ENCODE peak calls at places on chromosomes 16 and 17, in five cellular contexts. D, A, P, N and H are unnamed samples.

GRCh38 chr16:78693496-78693895 is 594.0 kb downstream of the WWOX start:
- DNase-seq in P (no peak), A (no peak), N (no peak), D (no peak), H (no peak)

GRCh38 chr16:3020604-3021448 is 658 bp downstream of the TNFRSF12A start:
- DNase-seq in A (no peak), P (peak), N (peak), D (peak), H (peak)

GRCh38 chr16:87692756-87693155 is 73.0 kb downstream of the KLHDC4 start:
- DNase-seq in D (no peak), N (no peak), P (no peak), A (no peak), H (no peak)

GRCh38 chr16:19468300-19468699 is 50.6 kb downstream of the TMC5 start:
- DNase-seq in N (no peak), P (no peak), D (no peak), A (no peak), H (no peak)

GRCh38 chr17:50785942-50786570 is 18.7 kb upstream of the ANKRD40CL start:
- DNase-seq in A (no peak), D (no peak), N (no peak), P (peak), H (no peak)

GRCh38 chr16:495127-495748 is 32.3 kb upstream of the CAPN15 start:
- DNase-seq in D (no peak), A (peak), P (no peak), N (no peak), H (no peak)

GRCh38 chr16:75114946-75115825 is 1.4 kb downstream of the LDHD start:
- DNase-seq in P (no peak), A (no peak), N (no peak), D (no peak), H (no peak)

GRCh38 chr16:72291121-72291520 is 119.2 kb upstream of the PMFBP1 start:
- DNase-seq in A (no peak), P (no peak), N (no peak), D (no peak), H (no peak)

DNA sequence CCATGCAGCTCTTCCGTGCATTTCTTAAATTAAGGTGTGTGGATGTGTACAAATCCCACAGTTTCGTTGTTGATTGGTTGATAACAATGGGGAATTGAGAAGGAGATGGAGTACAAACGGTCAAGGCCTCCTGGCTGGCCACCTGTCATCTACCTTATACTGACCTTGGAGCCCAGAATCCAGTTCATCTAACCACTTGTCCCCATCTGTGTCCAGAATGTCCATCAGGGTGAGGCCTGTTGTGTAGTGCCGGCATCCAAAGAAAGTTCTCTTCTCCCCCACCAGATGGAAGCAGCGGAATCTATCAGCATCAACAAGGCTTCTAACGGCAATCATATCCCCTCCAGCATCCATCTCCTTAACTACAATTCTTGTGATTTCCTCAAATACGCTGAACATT is 1.5 kb downstream of the GSDMB start:
- DNase-seq in P (no peak), N (no peak), D (no peak), A (no peak), H (no peak)
- TF ChIP-seq CTCF in P (no peak), N (no peak), D (peak), A (no peak), H (no peak)

DNA sequence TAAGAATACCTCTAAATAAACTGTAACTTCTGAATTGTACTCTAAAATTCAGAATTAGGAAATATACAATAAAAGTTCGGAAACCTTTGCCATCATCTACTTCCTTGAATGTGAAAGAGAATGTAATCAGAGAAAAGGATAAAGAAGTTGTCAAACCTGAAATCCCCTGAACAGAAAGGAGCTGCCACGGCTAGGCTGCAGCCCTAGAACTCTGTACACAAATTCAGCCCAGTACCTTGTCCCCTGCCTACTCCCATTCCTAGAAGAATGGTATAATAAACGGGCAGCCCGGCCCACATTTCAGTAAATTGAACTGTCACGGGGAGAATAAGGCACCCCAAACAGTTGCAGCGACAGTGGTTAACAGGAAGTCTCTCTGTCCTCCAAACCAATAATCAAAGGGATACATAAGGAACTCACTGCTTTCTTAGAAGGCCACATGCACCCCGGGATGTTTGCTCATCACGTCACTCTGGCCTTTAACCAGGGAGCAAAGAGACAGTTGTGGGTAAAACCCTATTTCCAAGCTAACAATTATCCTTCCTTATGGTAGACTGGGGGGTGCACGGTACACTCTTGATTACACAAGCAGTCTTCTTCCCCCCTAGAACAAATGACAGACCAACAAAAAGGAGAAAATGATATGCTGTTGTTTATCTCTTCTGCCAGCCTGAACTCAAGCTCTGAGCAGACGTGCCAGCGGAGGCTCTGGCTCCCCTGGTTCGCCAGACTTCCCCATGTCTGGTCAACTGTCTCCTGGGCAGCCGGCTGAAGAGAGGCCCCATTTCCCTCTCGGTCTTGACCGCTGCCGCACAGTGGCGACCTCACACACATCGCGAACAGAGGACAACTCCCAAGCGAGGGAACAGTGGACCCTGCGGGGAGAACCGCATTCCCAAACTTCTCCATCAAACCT is 24.5 kb upstream of the RFFL start:
- DNase-seq in P (peak), N (peak), D (no peak), A (no peak), H (no peak)
- TF ChIP-seq CTCF in P (no peak), N (no peak), D (no peak), A (no peak), H (no peak)

GRCh38 chr17:76125391-76125675 is 15.7 kb downstream of the FOXJ1 start:
- DNase-seq in N (no peak), D (no peak), P (no peak), A (no peak), H (no peak)
- TF ChIP-seq CTCF in N (no peak), D (no peak), P (no peak), A (no peak), H (no peak)

GRCh38 chr17:45308016-45308365 is 8.8 kb downstream of the MAP3K14 start:
- DNase-seq in A (no peak), N (no peak), D (no peak), P (no peak), H (no peak)

GRCh38 chr17:45308840-45309239 is 8.0 kb downstream of the MAP3K14 start:
- DNase-seq in N (no peak), A (no peak), P (no peak), D (no peak), H (no peak)

GRCh38 chr17:45306094-45306493 is 10.7 kb downstream of the MAP3K14 start:
- DNase-seq in A (no peak), N (no peak), P (no peak), D (no peak), H (no peak)

GRCh38 chr17:45306623-45307022 is 10.2 kb downstream of the MAP3K14 start:
- DNase-seq in D (no peak), A (no peak), N (no peak), P (no peak), H (no peak)

DNA sequence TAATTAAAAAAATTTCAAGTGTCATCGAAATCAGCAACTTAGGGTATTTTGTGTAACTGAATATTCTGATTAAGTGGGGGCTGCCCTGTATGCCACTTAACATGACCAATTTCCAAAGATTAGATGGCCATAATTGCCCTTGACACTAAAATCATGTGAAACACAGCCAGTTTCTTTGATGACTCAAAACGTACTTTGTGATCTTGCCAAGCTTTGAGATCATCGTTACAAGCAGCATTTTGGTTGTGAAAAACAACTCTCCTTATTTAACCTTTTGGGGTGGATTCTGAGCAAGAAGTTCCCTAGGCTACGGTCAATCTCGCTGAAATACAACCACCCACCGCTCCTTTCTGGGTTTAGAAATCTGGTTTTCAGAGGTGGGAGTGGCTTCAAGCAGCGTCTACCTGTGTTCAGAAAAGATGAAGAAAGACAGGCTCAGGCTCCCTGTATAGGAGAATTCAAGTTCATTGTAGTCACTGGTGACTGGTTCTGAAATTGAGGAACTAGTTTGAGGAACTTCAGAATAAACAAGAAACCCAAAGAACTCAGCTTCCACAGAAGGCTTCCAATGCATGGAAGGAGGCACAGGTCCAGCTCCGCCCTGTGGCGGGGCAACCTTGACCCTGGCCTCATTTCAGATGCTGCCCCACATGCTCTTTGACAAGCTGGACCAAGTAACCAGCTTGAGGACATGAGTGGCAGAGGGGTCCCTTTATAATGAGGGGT is 9.4 kb downstream of the MAP3K14 start:
- DNase-seq in D (no peak), A (no peak), P (peak), N (no peak), H (no peak)
- TF ChIP-seq CTCF in D (no peak), A (no peak), P (no peak), N (no peak), H (no peak)

DNA sequence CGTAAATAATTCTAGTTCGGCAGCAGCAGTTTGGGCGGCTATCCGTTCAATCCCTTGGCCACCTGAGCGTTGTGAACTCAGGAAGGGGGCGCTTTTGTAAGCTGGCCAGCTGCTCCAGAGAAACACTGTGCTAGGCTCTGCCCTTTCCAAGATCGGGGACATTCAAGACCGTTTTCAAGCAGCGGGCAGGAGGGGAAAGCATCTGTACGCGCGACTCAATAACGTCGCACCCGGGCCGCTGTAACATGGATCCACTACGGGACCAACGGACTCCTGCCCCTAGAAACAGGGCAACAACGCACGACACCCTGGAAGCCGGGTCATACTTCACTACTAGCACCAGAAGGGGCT is 463 bp downstream of the TOP2A start:
- DNase-seq in N (peak), A (no peak), D (no peak), P (no peak), H (no peak)
- TF ChIP-seq CTCF in N (no peak), A (peak), D (peak), P (no peak), H (no peak)

GRCh38 chr17:73782641-73783381 is 138.6 kb upstream of the SDK2 start:
- DNase-seq in D (no peak), A (no peak), N (no peak), P (no peak), H (no peak)
- TF ChIP-seq CTCF in D (no peak), A (peak), N (no peak), P (no peak), H (no peak)

GRCh38 chr17:48907713-48908046 is 527 bp upstream of the UBE2Z start:
- DNase-seq in D (no peak), N (no peak), P (no peak), A (no peak), H (no peak)

GRCh38 chr17:48909796-48910195 is 1.6 kb downstream of the UBE2Z start:
- DNase-seq in D (no peak), P (no peak), N (no peak), A (no peak), H (no peak)

GRCh38 chr17:48910370-48910769 is 2.2 kb downstream of the UBE2Z start:
- DNase-seq in N (no peak), P (no peak), A (no peak), D (no peak), H (no peak)

GRCh38 chr17:48908853-48909394 is 717 bp downstream of the UBE2Z start:
- DNase-seq in A (peak), P (peak), N (peak), D (peak), H (peak)

GRCh38 chr17:48908047-48908843 is at the start of gene UBE2Z:
- DNase-seq in D (peak), N (peak), A (peak), P (peak), H (peak)
- TF ChIP-seq CTCF in D (peak), N (no peak), A (peak), P (no peak), H (no peak)